ENCODE peak calls at places on chromosomes 16 and 17, in ten cellular contexts. One of them, this sample, is unnamed.

GRCh38 chr16:66414891-66415290 is 12.2 kb upstream of the BEAN1 start:
- DNase-seq in sigmoid colon: no peak
- DNase-seq in SK-N-SH: no peak
- DNase-seq in prostate gland: no peak
- DNase-seq in breast epithelium: no peak
- DNase-seq in transverse colon: no peak
- DNase-seq in HCT116: no peak
- DNase-seq in HL-60: no peak
- DNase-seq in GM23338: no peak
- DNase-seq in H1: no peak
- DNase-seq in this sample: no peak

GRCh38 chr16:69187891-69188451 is 1.0 kb downstream of the SNTB2 start:
- DNase-seq in sigmoid colon: peak
- DNase-seq in SK-N-SH: no peak
- DNase-seq in prostate gland: peak
- DNase-seq in breast epithelium: no peak
- DNase-seq in transverse colon: peak
- DNase-seq in HCT116: no peak
- DNase-seq in HL-60: peak
- DNase-seq in GM23338: peak
- DNase-seq in H1: no peak
- DNase-seq in this sample: no peak

GRCh38 chr16:55072976-55073375 is 142.3 kb downstream of the IRX5 start:
- DNase-seq in sigmoid colon: no peak
- DNase-seq in SK-N-SH: no peak
- DNase-seq in prostate gland: no peak
- DNase-seq in breast epithelium: no peak
- DNase-seq in transverse colon: no peak
- DNase-seq in HCT116: no peak
- DNase-seq in HL-60: no peak
- DNase-seq in GM23338: no peak
- DNase-seq in H1: no peak
- DNase-seq in this sample: no peak

GRCh38 chr16:10126686-10127085 is 55.5 kb downstream of the GRIN2A start:
- DNase-seq in sigmoid colon: no peak
- DNase-seq in SK-N-SH: no peak
- DNase-seq in prostate gland: no peak
- DNase-seq in breast epithelium: no peak
- DNase-seq in transverse colon: no peak
- DNase-seq in HCT116: no peak
- DNase-seq in HL-60: no peak
- DNase-seq in GM23338: no peak
- DNase-seq in H1: no peak
- DNase-seq in this sample: no peak

GRCh38 chr17:65374966-65375365 is 186.5 kb downstream of the AXIN2 start:
- DNase-seq in sigmoid colon: no peak
- DNase-seq in SK-N-SH: no peak
- DNase-seq in prostate gland: no peak
- DNase-seq in breast epithelium: no peak
- DNase-seq in transverse colon: peak
- DNase-seq in HCT116: no peak
- DNase-seq in HL-60: no peak
- DNase-seq in GM23338: no peak
- DNase-seq in H1: no peak
- DNase-seq in this sample: peak

GRCh38 chr17:73604476-73604875 is 39.8 kb downstream of the SDK2 start:
- DNase-seq in sigmoid colon: no peak
- DNase-seq in SK-N-SH: no peak
- DNase-seq in prostate gland: no peak
- DNase-seq in breast epithelium: no peak
- DNase-seq in transverse colon: no peak
- DNase-seq in HCT116: no peak
- DNase-seq in HL-60: no peak
- DNase-seq in GM23338: no peak
- DNase-seq in H1: no peak
- DNase-seq in this sample: no peak

GRCh38 chr17:48262982-48263586 is 155.5 kb downstream of the SNX11 start:
- DNase-seq in sigmoid colon: no peak
- DNase-seq in SK-N-SH: no peak
- DNase-seq in prostate gland: no peak
- DNase-seq in breast epithelium: no peak
- DNase-seq in transverse colon: no peak
- DNase-seq in HCT116: no peak
- DNase-seq in HL-60: no peak
- DNase-seq in GM23338: no peak
- DNase-seq in H1: no peak
- DNase-seq in this sample: no peak

GRCh38 chr16:1818873-1819525 is 7.6 kb downstream of the HAGH start:
- DNase-seq in sigmoid colon: no peak
- DNase-seq in SK-N-SH: no peak
- DNase-seq in prostate gland: no peak
- DNase-seq in breast epithelium: no peak
- DNase-seq in transverse colon: no peak
- DNase-seq in HCT116: no peak
- DNase-seq in HL-60: no peak
- DNase-seq in GM23338: no peak
- DNase-seq in H1: no peak
- DNase-seq in this sample: no peak

DNA sequence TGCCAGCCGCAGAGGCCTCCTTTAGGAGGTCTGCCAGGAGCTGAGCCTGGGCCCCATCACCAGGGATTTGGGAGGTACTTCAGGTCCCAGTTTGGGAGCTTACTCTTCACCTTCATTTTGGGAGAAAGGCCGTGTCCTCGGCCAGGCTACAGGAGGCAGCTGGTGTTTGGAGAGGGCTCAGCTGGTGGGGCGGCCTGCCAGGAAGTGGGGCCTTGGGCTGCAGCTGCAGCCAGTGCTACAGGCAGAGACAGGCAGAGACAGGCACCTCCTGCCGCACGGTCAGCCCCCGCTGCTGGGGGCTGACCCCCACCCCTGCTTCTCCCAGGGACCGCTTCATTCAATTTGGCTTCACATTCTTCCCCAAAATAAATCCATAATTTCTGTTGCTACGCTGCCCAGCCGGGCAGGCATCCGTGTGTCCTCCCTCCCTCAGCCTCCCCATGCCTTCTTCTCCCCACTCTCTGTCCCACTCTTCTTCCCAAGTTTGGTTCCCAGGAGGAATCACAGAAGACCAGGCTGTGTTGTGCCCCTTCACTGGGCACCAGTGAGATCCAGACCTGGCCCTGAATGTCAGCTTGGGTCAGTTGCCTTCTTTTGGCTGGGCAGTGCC is 6.1 kb downstream of the TMEM235 start:
- DNase-seq in sigmoid colon: no peak
- DNase-seq in SK-N-SH: peak
- DNase-seq in prostate gland: peak
- DNase-seq in breast epithelium: no peak
- DNase-seq in transverse colon: no peak
- DNase-seq in HCT116: no peak
- DNase-seq in HL-60: no peak
- DNase-seq in GM23338: no peak
- DNase-seq in H1: no peak
- DNase-seq in this sample: no peak
- TF ChIP-seq POLR2AphosphoS5 in sigmoid colon: no peak
- TF ChIP-seq POLR2AphosphoS5 in SK-N-SH: no peak
- TF ChIP-seq POLR2AphosphoS5 in prostate gland: no peak
- TF ChIP-seq POLR2AphosphoS5 in breast epithelium: no peak
- TF ChIP-seq POLR2AphosphoS5 in transverse colon: no peak
- TF ChIP-seq POLR2AphosphoS5 in HCT116: no peak
- TF ChIP-seq POLR2AphosphoS5 in HL-60: no peak
- TF ChIP-seq POLR2AphosphoS5 in GM23338: no peak
- TF ChIP-seq POLR2AphosphoS5 in H1: no peak
- TF ChIP-seq POLR2AphosphoS5 in this sample: no peak

GRCh38 chr17:80463784-80464400 is 12.5 kb downstream of the NPTX1 start:
- DNase-seq in sigmoid colon: no peak
- DNase-seq in SK-N-SH: no peak
- DNase-seq in prostate gland: no peak
- DNase-seq in breast epithelium: no peak
- DNase-seq in transverse colon: no peak
- DNase-seq in HCT116: no peak
- DNase-seq in HL-60: no peak
- DNase-seq in GM23338: no peak
- DNase-seq in H1: no peak
- DNase-seq in this sample: no peak

GRCh38 chr17:80464486-80464885 is 11.9 kb downstream of the NPTX1 start:
- DNase-seq in sigmoid colon: no peak
- DNase-seq in SK-N-SH: no peak
- DNase-seq in prostate gland: no peak
- DNase-seq in breast epithelium: no peak
- DNase-seq in transverse colon: no peak
- DNase-seq in HCT116: no peak
- DNase-seq in HL-60: no peak
- DNase-seq in GM23338: no peak
- DNase-seq in H1: no peak
- DNase-seq in this sample: no peak

GRCh38 chr17:80458016-80458415 is 18.4 kb downstream of the NPTX1 start:
- DNase-seq in sigmoid colon: no peak
- DNase-seq in SK-N-SH: no peak
- DNase-seq in prostate gland: no peak
- DNase-seq in breast epithelium: no peak
- DNase-seq in transverse colon: no peak
- DNase-seq in HCT116: no peak
- DNase-seq in HL-60: no peak
- DNase-seq in GM23338: no peak
- DNase-seq in H1: no peak
- DNase-seq in this sample: no peak

GRCh38 chr17:80460286-80460881 is 16.0 kb downstream of the NPTX1 start:
- DNase-seq in sigmoid colon: peak
- DNase-seq in SK-N-SH: no peak
- DNase-seq in prostate gland: no peak
- DNase-seq in breast epithelium: no peak
- DNase-seq in transverse colon: no peak
- DNase-seq in HCT116: no peak
- DNase-seq in HL-60: no peak
- DNase-seq in GM23338: no peak
- DNase-seq in H1: no peak
- DNase-seq in this sample: no peak

DNA sequence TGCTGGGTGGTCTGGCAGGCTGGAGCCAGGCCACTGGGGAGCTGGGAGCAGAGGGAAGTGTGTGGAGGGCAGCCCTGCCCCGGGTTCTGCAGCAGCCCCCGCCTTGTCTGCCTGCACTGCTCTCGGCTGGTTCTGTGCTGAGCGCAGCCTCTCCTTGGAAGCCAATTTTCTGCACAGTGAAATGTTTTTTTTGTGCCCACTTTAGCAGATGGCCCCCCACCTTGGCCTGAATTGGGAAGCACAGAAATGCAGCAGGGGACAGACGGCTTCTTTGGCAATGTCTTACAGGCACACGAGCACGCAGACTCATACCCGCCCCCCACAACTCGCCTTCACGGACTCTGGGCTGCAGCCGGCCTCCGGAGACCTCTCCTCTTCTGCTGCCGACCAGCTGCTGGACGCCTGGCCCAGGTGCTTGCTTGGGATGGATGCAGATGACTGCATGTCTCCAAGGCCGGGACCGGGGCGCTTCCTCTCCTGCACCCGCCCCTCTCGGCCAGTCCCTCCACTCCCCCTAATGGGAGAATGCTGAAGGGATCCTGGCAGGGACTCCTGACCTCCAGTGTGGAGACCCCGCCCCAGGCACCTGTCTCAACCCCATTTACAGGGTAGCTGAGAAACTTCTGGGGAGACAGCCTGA is 14.8 kb downstream of the NPTX1 start:
- DNase-seq in sigmoid colon: no peak
- DNase-seq in SK-N-SH: no peak
- DNase-seq in prostate gland: no peak
- DNase-seq in breast epithelium: no peak
- DNase-seq in transverse colon: no peak
- DNase-seq in HCT116: no peak
- DNase-seq in HL-60: no peak
- DNase-seq in GM23338: peak
- DNase-seq in H1: no peak
- DNase-seq in this sample: no peak
- H3K4me3 ChIP-seq in sigmoid colon: no peak
- H3K4me3 ChIP-seq in SK-N-SH: no peak
- H3K4me3 ChIP-seq in prostate gland: no peak
- H3K4me3 ChIP-seq in breast epithelium: no peak
- H3K4me3 ChIP-seq in transverse colon: no peak
- H3K4me3 ChIP-seq in HCT116: no peak
- H3K4me3 ChIP-seq in HL-60: no peak
- H3K4me3 ChIP-seq in GM23338: no peak
- H3K4me3 ChIP-seq in H1: no peak
- H3K4me3 ChIP-seq in this sample: no peak

DNA sequence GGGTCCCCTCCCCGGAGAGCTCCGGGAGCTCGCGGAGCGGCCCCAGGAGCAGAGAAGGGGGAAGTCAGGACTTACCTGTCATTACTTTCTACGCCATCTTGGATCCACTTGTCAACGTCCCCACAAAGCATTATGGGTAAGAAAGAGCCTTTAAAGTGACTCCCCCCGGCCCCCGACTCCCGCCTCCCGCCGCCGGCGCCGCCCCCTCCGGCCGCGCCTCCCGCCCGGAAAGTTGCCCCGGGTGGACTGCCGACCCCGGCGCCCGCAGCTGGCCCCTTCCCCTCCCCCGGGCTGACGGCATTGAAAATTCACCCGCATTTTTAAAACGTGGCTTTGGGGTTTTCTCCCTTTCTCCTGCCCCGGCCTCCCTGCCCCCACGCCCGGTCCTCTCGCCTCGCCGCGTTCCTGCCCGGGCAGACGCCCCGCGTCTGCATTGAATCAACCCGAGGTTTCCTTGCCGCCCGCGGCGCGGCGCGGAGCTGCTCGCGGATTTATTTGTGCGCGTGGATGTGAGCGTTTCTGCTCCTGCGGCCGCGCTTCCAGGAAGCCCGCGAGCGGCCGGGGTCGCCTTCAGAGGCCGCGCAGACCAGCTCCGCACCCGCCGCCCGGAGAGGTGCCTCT is at the start of gene HELZ:
- DNase-seq in sigmoid colon: peak
- DNase-seq in SK-N-SH: peak
- DNase-seq in prostate gland: peak
- DNase-seq in breast epithelium: peak
- DNase-seq in transverse colon: peak
- DNase-seq in HCT116: peak
- DNase-seq in HL-60: peak
- DNase-seq in GM23338: peak
- DNase-seq in H1: no peak
- DNase-seq in this sample: peak
- TF ChIP-seq POLR2AphosphoS5 in sigmoid colon: no peak
- TF ChIP-seq POLR2AphosphoS5 in SK-N-SH: peak
- TF ChIP-seq POLR2AphosphoS5 in prostate gland: peak
- TF ChIP-seq POLR2AphosphoS5 in breast epithelium: peak
- TF ChIP-seq POLR2AphosphoS5 in transverse colon: peak
- TF ChIP-seq POLR2AphosphoS5 in HCT116: peak
- TF ChIP-seq POLR2AphosphoS5 in HL-60: no peak
- TF ChIP-seq POLR2AphosphoS5 in GM23338: no peak
- TF ChIP-seq POLR2AphosphoS5 in H1: no peak
- TF ChIP-seq POLR2AphosphoS5 in this sample: no peak

GRCh38 chr17:75874323-75875181 is 3.8 kb downstream of the TRIM47 start:
- DNase-seq in sigmoid colon: no peak
- DNase-seq in SK-N-SH: peak
- DNase-seq in prostate gland: no peak
- DNase-seq in breast epithelium: no peak
- DNase-seq in transverse colon: no peak
- DNase-seq in HCT116: no peak
- DNase-seq in HL-60: no peak
- DNase-seq in GM23338: no peak
- DNase-seq in H1: no peak
- DNase-seq in this sample: no peak

GRCh38 chr17:75876190-75876937 is 2.0 kb downstream of the TRIM47 start:
- DNase-seq in sigmoid colon: peak
- DNase-seq in SK-N-SH: peak
- DNase-seq in prostate gland: no peak
- DNase-seq in breast epithelium: no peak
- DNase-seq in transverse colon: peak
- DNase-seq in HCT116: peak
- DNase-seq in HL-60: no peak
- DNase-seq in GM23338: peak
- DNase-seq in H1: no peak
- DNase-seq in this sample: no peak

GRCh38 chr17:75876938-75877751 is 1.2 kb downstream of the TRIM47 start:
- DNase-seq in sigmoid colon: peak
- DNase-seq in SK-N-SH: peak
- DNase-seq in prostate gland: peak
- DNase-seq in breast epithelium: peak
- DNase-seq in transverse colon: peak
- DNase-seq in HCT116: peak
- DNase-seq in HL-60: no peak
- DNase-seq in GM23338: peak
- DNase-seq in H1: no peak
- DNase-seq in this sample: peak

GRCh38 chr17:75875182-75875939 is 3.0 kb downstream of the TRIM47 start:
- DNase-seq in sigmoid colon: peak
- DNase-seq in SK-N-SH: peak
- DNase-seq in prostate gland: peak
- DNase-seq in breast epithelium: no peak
- DNase-seq in transverse colon: peak
- DNase-seq in HCT116: no peak
- DNase-seq in HL-60: no peak
- DNase-seq in GM23338: no peak
- DNase-seq in H1: no peak
- DNase-seq in this sample: no peak

DNA sequence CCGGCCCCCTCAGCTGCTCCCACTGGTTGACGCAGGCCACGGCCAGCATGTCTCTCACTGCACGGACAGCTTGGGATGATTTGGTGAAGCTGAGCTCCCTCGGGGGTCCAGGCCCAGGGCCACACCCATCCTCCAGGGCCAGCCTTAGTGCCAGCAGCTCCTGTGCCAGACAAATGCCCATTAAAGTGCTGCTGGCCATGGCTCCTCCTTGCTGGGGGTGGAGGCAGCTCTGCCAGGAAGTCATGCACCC is 2.5 kb downstream of the TRIM47 start:
- DNase-seq in sigmoid colon: peak
- DNase-seq in SK-N-SH: peak
- DNase-seq in prostate gland: peak
- DNase-seq in breast epithelium: peak
- DNase-seq in transverse colon: no peak
- DNase-seq in HCT116: no peak
- DNase-seq in HL-60: no peak
- DNase-seq in GM23338: no peak
- DNase-seq in H1: no peak
- DNase-seq in this sample: no peak
- H3K4me3 ChIP-seq in sigmoid colon: peak
- H3K4me3 ChIP-seq in SK-N-SH: no peak
- H3K4me3 ChIP-seq in prostate gland: peak
- H3K4me3 ChIP-seq in breast epithelium: peak
- H3K4me3 ChIP-seq in transverse colon: peak
- H3K4me3 ChIP-seq in HCT116: peak
- H3K4me3 ChIP-seq in HL-60: no peak
- H3K4me3 ChIP-seq in GM23338: no peak
- H3K4me3 ChIP-seq in H1: no peak
- H3K4me3 ChIP-seq in this sample: peak